ENCODE peak calls at places on chromosomes 2 and 18, in four cellular contexts. W, N, X and H are unnamed samples. For H3K4me1, the result is how much of the 10 kb centered on the place peaks cover.

GRCh38 chr18:23300211-23300887 is 152.7 kb upstream of the RIOK3 start:
- DNase-seq in W (no peak), N (no peak), X (no peak), H (no peak)

GRCh38 chr2:1671916-1672315 is 72.4 kb downstream of the PXDN start:
- DNase-seq in W (peak), N (no peak), X (no peak), H (no peak)

GRCh38 chr2:12176621-12177020 is 430.2 kb downstream of the LPIN1 start:
- DNase-seq in W (no peak), N (no peak), X (no peak), H (no peak)

GRCh38 chr2:127597984-127598380 is 48.0 kb upstream of the GPR17 start:
- DNase-seq in W (no peak), N (no peak), X (no peak), H (no peak)

GRCh38 chr2:241237949-241238371 is 49.5 kb downstream of the ANO7 start:
- DNase-seq in W (no peak), N (no peak), X (no peak), H (no peak)

GRCh38 chr2:109396338-109397180 is 217.2 kb downstream of the SEPTIN10 start:
- DNase-seq in W (no peak), N (no peak), X (no peak), H (peak)

GRCh38 chr2:42770288-42771131 is 6.6 kb upstream of the OXER1 start:
- DNase-seq in W (no peak), N (peak), X (no peak), H (peak)

GRCh38 chr2:160063266-160063665 is 851 bp upstream of the PLA2R1 start:
- DNase-seq in W (no peak), N (no peak), X (peak), H (peak)

GRCh38 chr2:240790370-240791210 is 29.4 kb downstream of the KIF1A start:
- DNase-seq in W (no peak), N (peak), X (no peak), H (no peak)

GRCh38 chr2:120669121-120669952 is 66.3 kb upstream of the GLI2 start:
- DNase-seq in W (no peak), N (peak), X (peak), H (peak)

GRCh38 chr18:46793565-46793964 is 36.7 kb upstream of the ST8SIA5 start:
- DNase-seq in W (no peak), N (no peak), X (no peak), H (peak)

GRCh38 chr18:37135177-37135576 is 306.2 kb downstream of the KIAA1328 start:
- DNase-seq in W (no peak), N (no peak), X (no peak), H (no peak)

GRCh38 chr2:239240480-239240881 is 160.3 kb downstream of the HDAC4 start:
- DNase-seq in W (peak), N (no peak), X (no peak), H (no peak)

GRCh38 chr2:13522917-13523821 is 806.4 kb downstream of the TRIB2 start:
- DNase-seq in W (no peak), N (no peak), X (peak), H (peak)

GRCh38 chr18:5196253-5197031 is 615 bp downstream of the AKAIN1 start:
- DNase-seq in W (no peak), N (no peak), X (no peak), H (peak)

GRCh38 chr2:7930800-7931635 is 750.8 kb upstream of the ID2 start:
- DNase-seq in W (peak), N (no peak), X (no peak), H (no peak)

GRCh38 chr18:57561728-57562423 is 24.6 kb downstream of the FECH start:
- DNase-seq in W (no peak), N (no peak), X (peak), H (peak)

GRCh38 chr2:62641410-62641843 is 64.1 kb upstream of the EHBP1 start:
- DNase-seq in W (no peak), N (no peak), X (peak), H (no peak)

GRCh38 chr2:160407393-160408204 is 86.0 kb downstream of the RBMS1 start:
- DNase-seq in W (no peak), N (peak), X (peak), H (peak)

GRCh38 chr2:3022841-3023372 is 354.7 kb downstream of the EIPR1 start:
- DNase-seq in W (no peak), N (no peak), X (no peak), H (no peak)

GRCh38 chr2:221671515-221671914 is 99.4 kb upstream of the EPHA4 start:
- DNase-seq in W (no peak), N (no peak), X (no peak), H (no peak)

GRCh38 chr18:13233746-13234527 is 15.4 kb downstream of the LDLRAD4 start:
- DNase-seq in W (peak), N (peak), X (no peak), H (no peak)

DNA sequence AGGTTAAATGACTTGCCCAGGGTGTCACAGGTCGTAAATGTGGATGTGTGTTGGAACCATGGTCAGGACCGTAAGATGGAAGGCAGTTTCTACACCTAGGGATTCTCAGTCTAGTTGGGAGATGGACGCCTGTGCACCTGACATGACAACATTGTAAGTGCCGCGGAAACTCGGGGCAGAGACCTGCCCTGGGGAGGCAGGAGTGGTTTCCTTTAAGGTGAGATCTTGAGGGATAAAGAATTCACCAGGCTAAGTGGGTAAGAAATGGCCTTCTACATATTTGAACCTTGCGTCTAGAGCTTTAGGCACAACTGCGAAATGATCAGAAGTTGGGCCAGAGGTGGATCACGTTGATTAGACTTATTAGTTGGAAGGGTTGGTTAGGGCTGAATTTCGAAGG is 1.6 kb downstream of the DGKD start:
- DNase-seq in W (no peak), N (no peak), X (peak), H (no peak)
- H3K4me1 ChIP-seq in W (under half), N (under half), X (under half), H (under half)

GRCh38 chr2:60553992-60554648 is 666 bp upstream of the BCL11A start:
- DNase-seq in W (no peak), N (peak), X (no peak), H (peak)
- H3K4me3 ChIP-seq in W (peak), N (peak), X (peak), H (peak)

DNA sequence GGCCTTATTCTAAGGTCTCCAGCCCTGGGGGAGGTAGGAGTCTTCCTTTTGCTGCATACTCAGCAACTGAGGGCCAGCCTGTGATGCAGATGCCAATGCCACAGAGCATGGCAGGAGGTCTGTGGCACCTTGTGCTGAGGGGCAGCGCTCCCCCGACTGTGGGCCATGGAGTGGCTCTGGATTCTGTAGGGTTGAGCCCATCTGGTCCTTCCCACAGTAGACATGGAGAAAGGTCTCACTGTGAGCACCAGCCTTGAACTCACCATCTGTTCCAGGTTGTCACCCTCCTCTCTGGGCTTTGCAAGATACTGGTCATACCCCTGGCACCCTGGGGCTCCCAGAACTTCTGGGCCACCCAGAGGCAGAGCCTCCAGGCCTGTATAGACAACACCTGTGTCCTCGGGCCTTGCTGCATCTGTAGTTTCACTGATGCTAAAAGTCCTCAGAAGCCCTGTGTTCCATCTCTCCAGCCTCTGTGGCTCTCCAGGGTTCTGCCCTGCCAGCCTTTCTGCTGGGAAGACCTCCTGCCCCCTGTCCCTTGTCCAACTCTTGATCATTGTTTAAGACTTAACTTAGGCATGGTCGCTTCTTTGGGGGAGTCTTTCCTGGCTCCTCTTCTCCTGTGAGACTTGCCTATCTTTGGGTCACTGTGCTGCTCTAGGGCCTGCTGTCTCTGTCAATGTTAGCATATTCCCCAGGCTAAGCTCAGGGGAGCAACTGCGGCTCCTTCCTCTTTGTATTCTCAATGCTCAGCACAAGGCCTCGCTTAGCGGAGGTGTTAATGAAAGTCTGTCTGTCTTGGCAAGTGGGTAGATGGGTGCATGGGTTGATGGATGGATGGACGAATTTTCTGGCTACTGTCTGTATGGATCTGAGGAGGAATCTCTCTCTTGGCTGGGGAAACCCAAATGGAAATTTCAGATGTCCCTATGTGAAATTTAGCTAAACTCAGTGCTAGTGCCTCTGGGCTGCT is 160.9 kb downstream of the DYSF start:
- DNase-seq in W (peak), N (no peak), X (no peak), H (no peak)
- H3K27ac ChIP-seq in W (peak), N (peak), X (no peak), H (no peak)

GRCh38 chr2:237045449-237045848 is 40.2 kb upstream of the COPS8 start:
- DNase-seq in W (no peak), N (no peak), X (no peak), H (no peak)
- H3K4me1 ChIP-seq in W (under half), N (under half), X (under half), H (under half)

GRCh38 chr2:138782378-138782777 is 2.2 kb upstream of the NXPH2 start:
- DNase-seq in W (no peak), N (no peak), X (no peak), H (no peak)

GRCh38 chr2:138777996-138778395 is 2.2 kb downstream of the NXPH2 start:
- DNase-seq in W (no peak), N (no peak), X (no peak), H (peak)

GRCh38 chr2:138780908-138781307 is 718 bp upstream of the NXPH2 start:
- DNase-seq in W (no peak), N (no peak), X (no peak), H (peak)

GRCh38 chr2:138780451-138780880 is 276 bp upstream of the NXPH2 start:
- DNase-seq in W (no peak), N (no peak), X (no peak), H (peak)

DNA sequence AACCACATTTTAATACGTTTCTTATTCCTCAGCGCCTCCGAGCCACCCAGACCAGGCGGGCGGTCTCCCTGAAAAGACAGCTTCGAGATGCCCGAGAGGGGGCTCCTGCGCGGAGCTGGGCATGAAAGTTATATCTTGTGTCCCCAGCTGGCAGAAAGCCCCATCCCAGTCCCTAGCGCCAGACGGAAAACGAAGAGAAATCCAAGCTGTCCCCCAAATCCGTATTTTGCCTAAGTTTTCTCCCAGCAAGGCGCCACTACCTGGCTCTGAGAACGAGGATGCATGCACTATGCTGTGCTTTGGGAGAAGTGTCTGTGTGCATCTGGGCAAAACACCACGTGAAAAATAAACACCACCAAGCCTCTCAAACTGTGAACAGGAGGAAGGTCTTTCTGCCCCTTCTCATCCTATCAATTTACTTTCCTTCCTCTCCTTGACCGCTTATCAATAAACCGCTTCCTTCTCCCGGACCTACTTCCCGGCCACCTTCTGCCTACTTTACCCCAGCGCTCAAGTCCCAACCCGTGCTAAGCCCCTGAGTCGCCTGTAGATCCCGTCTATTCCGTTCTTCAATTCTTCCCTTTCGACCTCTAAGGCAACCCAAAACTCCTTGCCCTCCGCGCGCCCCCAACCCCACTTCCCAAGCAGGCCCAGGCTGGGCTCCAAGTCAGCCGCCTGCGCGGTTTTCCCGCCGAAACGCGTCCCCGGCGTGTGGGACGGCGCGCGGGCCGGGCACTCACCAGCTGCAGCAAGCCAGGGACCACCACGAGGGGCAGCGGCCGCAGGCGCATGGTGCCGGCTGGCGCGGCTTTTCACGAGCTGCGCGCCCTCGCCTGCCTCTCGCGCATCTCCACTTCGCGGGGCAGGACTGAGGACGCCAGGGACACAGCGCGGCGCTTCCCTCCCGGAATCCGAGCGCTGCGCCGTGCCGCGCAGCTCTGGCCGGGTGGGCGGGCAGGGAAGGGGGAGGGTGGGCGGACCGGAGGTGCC is at the start of gene NXPH2:
- DNase-seq in W (no peak), N (no peak), X (no peak), H (peak)
- H3K4me3 ChIP-seq in W (peak), N (peak), X (no peak), H (peak)

DNA sequence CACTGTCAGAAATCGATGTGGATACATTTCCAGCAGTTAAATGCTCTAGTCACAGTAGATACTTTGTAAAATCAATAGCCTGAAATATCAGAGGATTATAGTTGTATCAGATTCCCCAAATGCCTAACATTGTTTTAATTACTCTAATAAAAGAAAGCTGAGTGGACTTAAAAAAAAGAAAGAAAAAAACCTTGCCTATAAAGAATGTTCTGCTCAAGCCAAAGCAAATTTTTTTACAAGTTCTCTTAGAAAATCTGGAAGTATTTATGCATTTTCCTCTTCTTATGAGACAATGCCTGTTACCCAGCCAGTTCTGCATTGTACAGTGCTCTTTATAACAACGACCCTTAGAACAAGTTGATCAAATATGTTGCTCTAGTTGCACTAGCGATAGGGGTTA is 260.6 kb downstream of the LTBP1 start:
- DNase-seq in W (no peak), N (no peak), X (no peak), H (no peak)
- H3K27ac ChIP-seq in W (no peak), N (no peak), X (no peak), H (no peak)

GRCh38 chr2:196201229-196201998 is 30.0 kb upstream of the STK17B start:
- DNase-seq in W (no peak), N (no peak), X (no peak), H (no peak)

GRCh38 chr2:196205891-196206408 is 34.6 kb upstream of the STK17B start:
- DNase-seq in W (no peak), N (no peak), X (no peak), H (no peak)

GRCh38 chr2:196208915-196209314 is 37.5 kb upstream of the STK17B start:
- DNase-seq in W (no peak), N (no peak), X (no peak), H (no peak)

GRCh38 chr2:196204991-196205766 is 33.8 kb upstream of the STK17B start:
- DNase-seq in W (no peak), N (no peak), X (no peak), H (no peak)

GRCh38 chr2:196206804-196207203 is 35.4 kb upstream of the STK17B start:
- DNase-seq in W (no peak), N (no peak), X (no peak), H (peak)
- H3K4me1 ChIP-seq in W (under half), N (under half), X (under half), H (under half)